ENCODE peak calls at places on chromosomes 3 and 15, in eight cellular contexts. Y, W, Q, M, I, V, K and D are unnamed samples.
A peak's percentile ranks its signal among the peaks of the same experiment; 100 is the strongest.

GRCh38 chr3:136547293-136547692 is 204.9 kb downstream of the STAG1 start:
- DNase-seq in Y (no peak), W (no peak), Q (no peak), M (no peak), I (no peak), V (no peak), K (no peak), D (no peak)

GRCh38 chr15:22851513-22851912 is 13.0 kb downstream of the NIPA2 start:
- DNase-seq in Y (no peak), W (no peak), Q (no peak), M (no peak), I (no peak), V (no peak), K (no peak), D (no peak)

GRCh38 chr3:185460719-185461350 is 38.0 kb downstream of the TMEM41A start:
- DNase-seq in Y (no peak), W (no peak), Q (peak; percentile 26), M (peak; percentile 20), I (peak; percentile 13), V (no peak), K (no peak), D (no peak)

GRCh38 chr15:36370735-36371115 is 208.7 kb upstream of the CDIN1 start:
- DNase-seq in Y (no peak), W (no peak), Q (peak; percentile 70), M (no peak), I (no peak), V (no peak), K (no peak), D (no peak)

GRCh38 chr15:72778796-72779195 is 4.8 kb downstream of the ADPGK start:
- DNase-seq in Y (no peak), W (no peak), Q (no peak), M (no peak), I (no peak), V (no peak), K (no peak), D (no peak)

GRCh38 chr15:52362497-52362896 is 66.9 kb upstream of the MYO5C start:
- DNase-seq in Y (peak; percentile 9), W (no peak), Q (no peak), M (no peak), I (no peak), V (no peak), K (no peak), D (no peak)

GRCh38 chr15:79243723-79244122 is 38.8 kb upstream of the ANKRD34C start:
- DNase-seq in Y (no peak), W (peak; percentile 50), Q (peak; percentile 11), M (no peak), I (no peak), V (no peak), K (no peak), D (no peak)

GRCh38 chr15:76340802-76341365 is 4.3 kb downstream of the ISL2 start:
- DNase-seq in Y (no peak), W (peak; percentile 87), Q (no peak), M (no peak), I (peak; percentile 33), V (peak; percentile 49), K (no peak), D (no peak)

GRCh38 chr15:90039996-90040395 is 38.9 kb downstream of the ZNF710 start:
- DNase-seq in Y (no peak), W (no peak), Q (no peak), M (no peak), I (no peak), V (no peak), K (no peak), D (no peak)

GRCh38 chr3:100396967-100397366 is 3.9 kb downstream of the TOMM70 start:
- DNase-seq in Y (no peak), W (no peak), Q (no peak), M (no peak), I (no peak), V (no peak), K (no peak), D (no peak)

GRCh38 chr15:98658831-98659699 is 10.7 kb downstream of the IGF1R start:
- DNase-seq in Y (peak; percentile 81), W (no peak), Q (peak; percentile 63), M (no peak), I (peak; percentile 70), V (peak; percentile 48), K (no peak), D (peak; percentile 58)

GRCh38 chr15:68733666-68734065 is 87.0 kb downstream of the ANP32A start:
- DNase-seq in Y (no peak), W (no peak), Q (no peak), M (no peak), I (peak; percentile 32), V (no peak), K (no peak), D (no peak)

GRCh38 chr3:56347219-56347871 is 120.9 kb downstream of the ERC2 start:
- DNase-seq in Y (peak; percentile 8), W (no peak), Q (peak; percentile 14), M (peak; percentile 30), I (peak; percentile 38), V (peak; percentile 61), K (no peak), D (no peak)

GRCh38 chr3:157805553-157805952 is 300.7 kb downstream of the SHOX2 start:
- DNase-seq in Y (no peak), W (no peak), Q (no peak), M (no peak), I (no peak), V (no peak), K (no peak), D (no peak)

GRCh38 chr3:115885621-115886020 is 262.3 kb downstream of the GAP43 start:
- DNase-seq in Y (no peak), W (no peak), Q (no peak), M (no peak), I (no peak), V (no peak), K (no peak), D (no peak)

GRCh38 chr3:78277220-78277619 is 1237.3 kb downstream of the ROBO2 start:
- DNase-seq in Y (no peak), W (no peak), Q (no peak), M (no peak), I (no peak), V (no peak), K (no peak), D (no peak)

GRCh38 chr3:78277793-78278192 is 1237.9 kb downstream of the ROBO2 start:
- DNase-seq in Y (no peak), W (no peak), Q (no peak), M (no peak), I (no peak), V (no peak), K (no peak), D (no peak)

GRCh38 chr3:78275420-78275852 is 1235.5 kb downstream of the ROBO2 start:
- DNase-seq in Y (no peak), W (no peak), Q (no peak), M (no peak), I (no peak), V (no peak), K (no peak), D (no peak)

GRCh38 chr3:78279066-78279465 is 1239.2 kb downstream of the ROBO2 start:
- DNase-seq in Y (no peak), W (no peak), Q (no peak), M (no peak), I (no peak), V (no peak), K (no peak), D (no peak)

GRCh38 chr3:78274475-78275065 is 1234.7 kb downstream of the ROBO2 start:
- DNase-seq in Y (no peak), W (no peak), Q (no peak), M (no peak), I (no peak), V (no peak), K (no peak), D (no peak)
- TF ChIP-seq POLR2A in Y (no peak), W (no peak), Q (no peak), M (no peak), I (no peak), V (no peak), K (no peak), D (no peak)

DNA sequence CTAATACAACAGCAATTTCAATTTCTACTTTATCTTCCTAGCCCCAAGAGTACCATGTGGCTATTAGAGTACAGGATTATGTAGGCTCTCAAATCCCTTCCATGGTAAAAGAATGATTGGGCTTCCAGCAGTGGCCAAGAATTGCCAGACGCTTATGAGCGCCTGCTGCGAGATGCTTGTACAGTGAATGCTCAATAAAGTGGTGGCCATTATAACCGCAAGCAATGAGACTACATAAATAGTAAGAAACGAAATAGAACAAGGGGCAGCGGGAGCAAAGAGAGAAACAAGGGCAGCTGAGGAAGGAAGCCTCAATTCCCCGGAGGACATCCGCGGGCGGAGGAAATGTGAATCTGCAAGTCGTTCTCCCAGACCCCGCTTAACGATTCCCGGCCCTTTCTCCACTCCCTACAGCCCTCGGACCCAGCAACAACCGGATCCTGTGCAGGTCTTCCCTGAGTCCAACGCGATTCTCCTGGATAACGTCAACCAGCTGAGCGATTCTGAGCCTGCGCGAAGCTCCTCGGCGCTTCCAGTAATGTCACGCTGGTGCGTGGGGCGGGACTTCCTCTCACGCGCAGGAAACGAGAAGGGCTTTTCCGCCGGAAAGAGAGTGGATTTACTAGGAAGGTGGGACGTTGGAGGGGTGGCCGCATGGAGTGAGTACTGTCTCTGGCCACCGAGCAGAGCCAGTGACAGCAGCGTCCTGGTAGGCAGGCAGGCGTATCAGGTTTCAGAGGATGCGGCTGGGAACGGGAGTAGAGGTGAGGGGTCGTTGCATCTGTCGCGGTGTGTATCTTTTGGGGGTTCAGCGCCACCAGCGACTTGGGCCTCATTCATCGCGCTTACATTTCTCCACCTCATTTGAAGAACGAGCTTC is 40.5 kb upstream of the AP3B2 start:
- DNase-seq in Y (peak; percentile 88), W (peak; percentile 97), Q (peak; percentile 95), M (peak; percentile 69), I (peak; percentile 90), V (peak; percentile 89), K (peak; percentile 97), D (peak; percentile 89)
- TF ChIP-seq POLR2A in Y (peak; percentile 73), W (no peak), Q (peak; percentile 93), M (peak; percentile 91), I (peak; percentile 94), V (peak; percentile 85), K (peak; percentile 93), D (peak; percentile 61)

GRCh38 chr15:40569139-40569953 is at the start of gene RPUSD2:
- DNase-seq in Y (peak; percentile 95), W (peak; percentile 99), Q (peak; percentile 86), M (peak; percentile 84), I (peak; percentile 96), V (peak; percentile 90), K (peak; percentile 98), D (peak; percentile 93)

GRCh38 chr15:40567111-40567510 is 2.0 kb upstream of the RPUSD2 start:
- DNase-seq in Y (no peak), W (no peak), Q (peak; percentile 42), M (no peak), I (peak; percentile 54), V (no peak), K (no peak), D (no peak)

GRCh38 chr15:40562691-40563090 is 2.2 kb downstream of the CCDC32 start:
- DNase-seq in Y (no peak), W (no peak), Q (no peak), M (no peak), I (no peak), V (no peak), K (peak; percentile 73), D (no peak)

GRCh38 chr15:40565333-40566238 is 744 bp upstream of the CCDC32 start:
- DNase-seq in Y (no peak), W (no peak), Q (no peak), M (no peak), I (peak; percentile 10), V (no peak), K (no peak), D (no peak)

GRCh38 chr15:40564591-40565332 is at the start of gene CCDC32:
- DNase-seq in Y (peak; percentile 95), W (peak; percentile 99), Q (peak; percentile 97), M (peak; percentile 97), I (peak; percentile 99), V (peak; percentile 97), K (peak; percentile 100), D (peak; percentile 95)
- TF ChIP-seq POLR2A in Y (peak; percentile 80), W (no peak), Q (peak; percentile 56), M (peak; percentile 65), I (peak; percentile 95), V (peak; percentile 94), K (peak; percentile 94), D (peak; percentile 67)

GRCh38 chr3:33717866-33718594 is at the start of gene CLASP2:
- DNase-seq in Y (peak; percentile 62), W (peak; percentile 96), Q (peak; percentile 91), M (peak; percentile 80), I (peak; percentile 91), V (peak; percentile 86), K (peak; percentile 92), D (peak; percentile 86)
- TF ChIP-seq POLR2A in Y (peak; percentile 83), W (peak; percentile 19), Q (peak; percentile 84), M (peak; percentile 86), I (peak; percentile 68), V (peak; percentile 74), K (peak; percentile 83), D (peak; percentile 77)